ENCODE peak calls at places on chromosome 21, in eight cellular contexts. V is A172; R is GM10248; L is activated CD8-positive, alpha-beta T cell treated with anti-CD3 and anti-CD28 coated beads, Interleukin-2, amount 10 ng/mL, durations not matched to agents 7 days and 5 days; O is HT1080; N is activated CD4-positive, CD25-positive, alpha-beta regulatory T cell; B is epithelial cell of proximal tubule; K is NT2/D1. P is an unnamed sample.

GRCh38 chr21:44913425-44914175 is 7.1 kb downstream of the ITGB2 start:
- DNase-seq in R (no peak), B (no peak), O (no peak), V (no peak), N (no peak), L (peak; percentile 28), K (no peak), P (no peak)

GRCh38 chr21:37866027-37866426 is 50.2 kb downstream of the KCNJ6 start:
- DNase-seq in L (no peak), R (no peak), V (no peak), O (no peak), K (no peak), N (no peak), B (peak; percentile 62), P (no peak)

GRCh38 chr21:44423312-44423821 is 31.9 kb upstream of the LRRC3 start:
- DNase-seq in K (no peak), O (no peak), V (no peak), R (no peak), B (no peak), N (no peak), L (no peak), P (no peak)

GRCh38 chr21:40587786-40588353 is 259.1 kb downstream of the DSCAM start:
- DNase-seq in N (no peak), R (no peak), L (no peak), K (no peak), B (no peak), V (no peak), O (no peak), P (no peak)

GRCh38 chr21:18244721-18245486 is at the start of gene CHODL:
- DNase-seq in B (no peak), R (no peak), N (no peak), L (no peak), O (no peak), V (no peak), K (no peak), P (peak; percentile 12)

GRCh38 chr21:22421416-22422190 is 1423.4 kb downstream of the NCAM2 start:
- DNase-seq in B (no peak), V (no peak), N (no peak), R (no peak), L (peak; percentile 32), K (no peak), O (peak; percentile 43), P (no peak)

GRCh38 chr21:28215214-28215954 is 777.3 kb downstream of the LTN1 start:
- DNase-seq in R (no peak), O (no peak), B (no peak), K (no peak), N (no peak), V (peak; percentile 35), L (no peak), P (no peak)

GRCh38 chr21:17390575-17390974 is 122.3 kb upstream of the CXADR start:
- DNase-seq in B (no peak), R (no peak), L (no peak), K (no peak), O (peak; percentile 22), N (no peak), V (no peak), P (no peak)

GRCh38 chr21:39670741-39671140 is 58.0 kb downstream of the B3GALT5 start:
- DNase-seq in L (no peak), N (no peak), K (no peak), O (no peak), R (no peak), V (no peak), B (no peak), P (no peak)

GRCh38 chr21:35231115-35231514 is 182.0 kb upstream of the RUNX1 start:
- DNase-seq in V (peak; percentile 67), O (peak; percentile 28), L (no peak), K (no peak), N (no peak), B (no peak), R (no peak), P (no peak)

GRCh38 chr21:32366191-32366590 is 26.6 kb downstream of the URB1 start:
- DNase-seq in L (no peak), R (no peak), N (no peak), B (no peak), V (no peak), K (no peak), O (no peak), P (no peak)

GRCh38 chr21:42684109-42684916 is 30.9 kb downstream of the PDE9A start:
- DNase-seq in N (no peak), K (no peak), O (no peak), V (peak; percentile 18), L (peak; percentile 75), B (no peak), R (no peak), P (no peak)

GRCh38 chr21:15065381-15066230 is 806 bp upstream of the NRIP1 start:
- DNase-seq in K (peak; percentile 74), V (peak; percentile 41), L (peak; percentile 88), O (peak; percentile 51), R (peak; percentile 43), N (peak; percentile 12), B (no peak), P (peak; percentile 50)

GRCh38 chr21:41961282-41961701 is 7.5 kb upstream of the C2CD2 start:
- DNase-seq in K (no peak), R (no peak), B (no peak), N (no peak), O (peak; percentile 95), V (no peak), L (no peak), P (no peak)

P was measured in HAP-1.